ENCODE peak calls at places on chromosome 21, in five cellular contexts. M is HepG2, P is HEK293T, W is GM12878, K is K562. H is an unnamed sample.

GRCh38 chr21:15000076-15000475 is 64.7 kb downstream of the NRIP1 start:
- DNase-seq in K (no peak), W (no peak), M (no peak), P (no peak), H (no peak)

GRCh38 chr21:33259428-33259827 is 6.7 kb upstream of the IL10RB start:
- DNase-seq in W (no peak), P (no peak), M (no peak), K (no peak), H (no peak)

GRCh38 chr21:46220275-46220810 is 8.2 kb downstream of the LSS start:
- DNase-seq in P (no peak), W (no peak), M (no peak), K (no peak), H (no peak)

GRCh38 chr21:44938976-44939531 is 775 bp upstream of the SLX9 start:
- DNase-seq in K (no peak), M (peak), W (no peak), P (no peak), H (no peak)

GRCh38 chr21:31647650-31648049 is 11.8 kb upstream of the SOD1 start:
- DNase-seq in M (no peak), K (no peak), P (no peak), W (peak), H (no peak)

GRCh38 chr21:46116189-46116845 is 18.4 kb downstream of the COL6A2 start:
- DNase-seq in M (no peak), W (no peak), P (no peak), K (no peak), H (peak)

GRCh38 chr21:43846430-43846829 is 18.6 kb upstream of the AGPAT3 start:
- DNase-seq in P (no peak), W (no peak), K (no peak), M (no peak), H (no peak)

GRCh38 chr21:46205121-46205520 is 20.9 kb upstream of the SPATC1L start:
- DNase-seq in M (no peak), P (no peak), W (no peak), K (no peak), H (peak)

GRCh38 chr21:33490991-33491372 is 534 bp downstream of the DNAJC28 start:
- DNase-seq in W (no peak), K (no peak), P (no peak), M (no peak), H (no peak)

GRCh38 chr21:35664683-35665082 is 395.6 kb downstream of the SETD4 start:
- DNase-seq in P (no peak), W (peak), M (peak), K (no peak), H (no peak)

GRCh38 chr21:31299291-31300147 is 44.5 kb downstream of the TIAM1 start:
- DNase-seq in P (no peak), K (no peak), W (peak), M (peak), H (no peak)

GRCh38 chr21:15343066-15343465 is 278.3 kb upstream of the NRIP1 start:
- DNase-seq in W (no peak), K (no peak), P (no peak), M (no peak), H (no peak)

GRCh38 chr21:35163381-35163780 is 114.3 kb upstream of the RUNX1 start:
- DNase-seq in W (no peak), P (no peak), K (no peak), M (no peak), H (no peak)

GRCh38 chr21:42448683-42449082 is 45.0 kb downstream of the UBASH3A start:
- DNase-seq in P (no peak), M (no peak), W (no peak), K (no peak), H (no peak)
- TF ChIP-seq FOXM1 in P (no peak), M (no peak), W (no peak), K (no peak), H (no peak)

GRCh38 chr21:41823166-41823565 is 56.0 kb downstream of the PRDM15 start:
- DNase-seq in P (no peak), M (no peak), W (no peak), K (no peak), H (no peak)
- TF ChIP-seq FOXM1 in P (no peak), M (no peak), W (no peak), K (no peak), H (no peak)

GRCh38 chr21:41379901-41380300 is 18.1 kb downstream of the MX2 start:
- DNase-seq in P (no peak), M (no peak), W (no peak), K (no peak), H (no peak)
- TF ChIP-seq FOXM1 in P (no peak), M (no peak), W (no peak), K (no peak), H (no peak)

GRCh38 chr21:17925900-17926299 is 106.7 kb upstream of the C21orf91 start:
- DNase-seq in M (peak), P (no peak), W (no peak), K (no peak), H (no peak)
- TF ChIP-seq FOXM1 in M (no peak), P (no peak), W (no peak), K (no peak), H (no peak)

DNA sequence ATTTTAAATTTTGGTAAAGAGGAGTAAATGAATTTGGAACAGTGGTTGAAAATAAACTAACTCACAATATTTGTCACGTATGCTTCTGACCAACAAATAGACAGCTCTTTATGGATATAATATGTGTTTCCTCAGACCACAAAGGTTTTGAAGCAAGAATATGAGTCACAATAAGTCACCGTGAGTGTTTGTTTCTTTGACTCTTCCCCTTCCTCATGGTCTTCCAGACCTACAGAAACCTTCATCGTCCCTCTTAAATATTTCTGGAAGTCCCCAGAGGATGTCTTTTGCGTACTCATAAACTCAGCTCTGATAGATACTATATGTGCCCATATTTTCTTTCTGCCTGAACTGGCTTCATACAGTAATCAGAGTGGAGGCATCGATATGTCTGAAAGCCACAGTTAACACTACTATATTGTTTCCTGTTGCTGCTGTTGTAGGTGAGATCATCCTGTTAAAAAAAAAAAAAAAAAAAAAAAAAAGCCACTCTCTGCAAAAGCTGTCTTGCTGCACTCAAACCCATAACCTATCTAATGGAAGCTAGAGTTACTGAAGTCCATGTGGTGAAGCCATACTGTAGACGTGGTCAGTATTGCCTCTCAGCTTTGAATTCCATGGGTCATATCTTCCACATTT is 38.4 kb downstream of the ADAMTS1 start:
- DNase-seq in P (no peak), K (no peak), W (no peak), M (no peak), H (no peak)
- TF ChIP-seq FOXM1 in P (no peak), K (no peak), W (no peak), M (no peak), H (no peak)

H was measured in SK-N-SH.